ENCODE peak calls at places on chromosomes 13 and 19, in four cellular contexts. H, C, O and D are unnamed samples.

GRCh38 chr19:48726573-48726972 is 7.0 kb upstream of the MAMSTR start:
- DNase-seq in H (no peak), C (no peak), O (no peak), D (no peak)

GRCh38 chr19:48102870-48103751 is 7.5 kb downstream of the PLA2G4C start:
- DNase-seq in H (peak; percentile 44), C (peak; percentile 35), O (no peak), D (no peak)

GRCh38 chr19:47713046-47714021 is at the start of gene EHD2:
- DNase-seq in H (peak; percentile 93), C (peak; percentile 87), O (no peak), D (peak; percentile 71)

GRCh38 chr13:51005566-51005965 is 96.0 kb downstream of the RNASEH2B start:
- DNase-seq in H (no peak), C (no peak), O (no peak), D (no peak)

GRCh38 chr19:46953955-46954501 is 65.6 kb upstream of the NPAS1 start:
- DNase-seq in H (peak; percentile 47), C (no peak), O (no peak), D (no peak)

GRCh38 chr19:6415592-6416190 is 8.9 kb downstream of the KHSRP start:
- DNase-seq in H (no peak), C (no peak), O (no peak), D (no peak)

GRCh38 chr13:113390874-113391497 is 27.1 kb upstream of the GRTP1 start:
- DNase-seq in H (no peak), C (no peak), O (no peak), D (no peak)

GRCh38 chr19:47778954-47779351 is 450 bp downstream of the SELENOW start:
- DNase-seq in H (peak; percentile 79), C (no peak), O (no peak), D (no peak)

GRCh38 chr13:98253526-98253925 is 76.5 kb upstream of the RNF113B start:
- DNase-seq in H (no peak), C (peak; percentile 56), O (no peak), D (no peak)

GRCh38 chr13:51015973-51016372 is 95.1 kb downstream of the C13orf42 start:
- DNase-seq in H (no peak), C (no peak), O (no peak), D (no peak)

GRCh38 chr13:80361883-80362327 is 21.0 kb upstream of the SPRY2 start:
- DNase-seq in H (no peak), C (no peak), O (no peak), D (no peak)

GRCh38 chr13:51557875-51558604 is 26.2 kb upstream of the WDFY2 start:
- DNase-seq in H (no peak), C (peak; percentile 68), O (no peak), D (no peak)

GRCh38 chr13:36082806-36083205 is 48.4 kb downstream of the DCLK1 start:
- DNase-seq in H (no peak), C (no peak), O (no peak), D (no peak)

GRCh38 chr19:56566904-56567273 is 379 bp upstream of the ZNF470 start:
- DNase-seq in H (peak; percentile 87), C (peak; percentile 44), O (no peak), D (peak; percentile 57)

GRCh38 chr19:35098413-35099049 is 17.1 kb upstream of the FXYD3 start:
- DNase-seq in H (no peak), C (no peak), O (no peak), D (peak; percentile 95)

GRCh38 chr19:13813147-13813546 is 17.9 kb downstream of the ZSWIM4 start:
- DNase-seq in H (no peak), C (no peak), O (no peak), D (no peak)

GRCh38 chr19:36916991-36917390 is 859 bp downstream of the ZNF568 start:
- DNase-seq in H (no peak), C (peak; percentile 55), O (no peak), D (no peak)

GRCh38 chr19:5537870-5538269 is 29.9 kb downstream of the TINCR start:
- DNase-seq in H (no peak), C (no peak), O (no peak), D (no peak)

GRCh38 chr13:35822666-35823065 is 308.5 kb downstream of the DCLK1 start:
- DNase-seq in H (no peak), C (no peak), O (no peak), D (no peak)

GRCh38 chr13:83890358-83890757 is 8.1 kb upstream of the SLITRK1 start:
- DNase-seq in H (no peak), C (no peak), O (no peak), D (no peak)

GRCh38 chr19:52492991-52493470 is 34.4 kb upstream of the ZNF808 start:
- DNase-seq in H (no peak), C (no peak), O (no peak), D (no peak)

GRCh38 chr19:5194641-5195040 is 146.0 kb downstream of the PTPRS start:
- DNase-seq in H (no peak), C (no peak), O (no peak), D (no peak)

GRCh38 chr13:23289917-23290357 is 109.2 kb downstream of the SGCG start:
- DNase-seq in H (no peak), C (peak; percentile 57), O (no peak), D (no peak)

GRCh38 chr13:98483636-98484288 is 93.1 kb downstream of the STK24 start:
- DNase-seq in H (no peak), C (peak; percentile 58), O (no peak), D (no peak)

GRCh38 chr19:32234663-32235217 is 110.7 kb upstream of the ZNF507 start:
- DNase-seq in H (no peak), C (no peak), O (no peak), D (no peak)

GRCh38 chr19:33705090-33705847 is 83.5 kb downstream of the CHST8 start:
- DNase-seq in H (peak; percentile 57), C (no peak), O (no peak), D (no peak)

GRCh38 chr13:47337781-47338507 is 441.1 kb upstream of the HTR2A start:
- DNase-seq in H (no peak), C (peak; percentile 80), O (no peak), D (no peak)

GRCh38 chr19:33375760-33376159 is 2.3 kb downstream of the CEBPG start:
- DNase-seq in H (no peak), C (no peak), O (no peak), D (no peak)

GRCh38 chr19:3359850-3360493 is 6.4 kb upstream of the NFIC start:
- DNase-seq in H (no peak), C (no peak), O (no peak), D (peak; percentile 25)

GRCh38 chr19:16268676-16269319 is 55.8 kb upstream of the KLF2 start:
- DNase-seq in H (no peak), C (no peak), O (no peak), D (no peak)

GRCh38 chr13:22162889-22163288 is 492.0 kb downstream of the FGF9 start:
- DNase-seq in H (no peak), C (peak; percentile 17), O (no peak), D (no peak)

GRCh38 chr13:40480915-40481525 is 185.4 kb downstream of the FOXO1 start:
- DNase-seq in H (no peak), C (no peak), O (no peak), D (no peak)
- H3K4me1 ChIP-seq in H (no peaks in the 10 kb centered on the region), C (no peaks in the 10 kb centered on the region), O (peaks cover 29% of the 10 kb centered on the region), D (peaks cover 56% of the 10 kb centered on the region)

DNA sequence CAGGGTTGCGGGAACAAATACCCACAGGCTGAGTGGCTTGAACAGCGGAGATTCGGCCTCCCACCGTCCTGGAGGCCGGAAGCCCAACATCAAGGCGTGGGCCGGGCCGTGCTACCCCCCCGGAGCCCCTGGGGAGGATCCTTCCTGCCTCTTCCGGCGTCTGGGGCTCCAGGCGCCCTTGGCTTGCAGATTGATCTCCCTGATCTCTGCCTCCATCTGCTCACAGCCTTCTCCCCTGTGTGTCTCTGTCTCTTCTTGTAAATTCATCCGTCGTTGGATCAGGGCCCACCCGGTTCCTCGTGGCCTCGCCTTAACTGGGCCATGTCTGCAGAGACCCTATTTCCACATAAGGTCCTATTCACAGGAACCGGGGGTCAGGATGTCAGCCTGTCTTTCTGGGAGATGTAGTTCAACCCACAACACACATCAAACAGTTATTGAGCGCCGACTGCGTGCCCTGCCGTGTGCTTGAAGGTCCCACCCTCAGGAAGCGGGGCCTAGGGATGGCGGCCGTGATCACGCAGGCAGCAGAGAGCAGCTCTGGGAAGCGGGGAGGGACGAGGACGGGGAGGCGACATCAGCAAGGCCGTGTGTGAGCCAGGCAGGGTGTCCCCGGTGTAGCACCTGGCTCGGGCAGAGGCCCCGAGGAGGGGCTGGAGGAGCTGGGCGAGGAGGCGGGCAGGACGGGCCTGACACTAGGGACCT is 21.3 kb downstream of the HCN2 start:
- DNase-seq in H (no peak), C (peak; percentile 69), O (peak; percentile 34), D (peak; percentile 39)
- H3K4me1 ChIP-seq in H (no peaks in the 10 kb centered on the region), C (peaks cover 9% of the 10 kb centered on the region), O (peaks cover 25% of the 10 kb centered on the region), D (peaks cover 5% of the 10 kb centered on the region)

DNA sequence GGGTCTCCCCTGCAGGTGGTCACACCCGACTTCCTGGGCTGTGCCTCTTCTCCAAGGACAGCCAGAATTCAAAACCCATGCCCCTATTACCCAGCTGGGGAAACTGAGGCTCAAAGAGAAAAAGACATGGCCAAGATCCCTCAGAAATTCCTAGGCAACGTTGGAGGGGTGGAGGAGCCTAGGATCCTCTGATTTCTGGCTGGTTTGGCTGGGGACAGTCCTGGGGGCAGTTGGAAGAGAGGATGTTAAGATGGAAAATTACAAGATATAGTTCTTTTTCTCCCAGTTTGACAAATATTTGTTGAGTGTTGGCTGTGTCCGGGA is 2.4 kb downstream of the VASP start:
- DNase-seq in H (no peak), C (no peak), O (no peak), D (no peak)
- H3K4me1 ChIP-seq in H (no peaks in the 10 kb centered on the region), C (peaks cover 15% of the 10 kb centered on the region), O (peaks cover 31% of the 10 kb centered on the region), D (peaks cover 37% of the 10 kb centered on the region)

DNA sequence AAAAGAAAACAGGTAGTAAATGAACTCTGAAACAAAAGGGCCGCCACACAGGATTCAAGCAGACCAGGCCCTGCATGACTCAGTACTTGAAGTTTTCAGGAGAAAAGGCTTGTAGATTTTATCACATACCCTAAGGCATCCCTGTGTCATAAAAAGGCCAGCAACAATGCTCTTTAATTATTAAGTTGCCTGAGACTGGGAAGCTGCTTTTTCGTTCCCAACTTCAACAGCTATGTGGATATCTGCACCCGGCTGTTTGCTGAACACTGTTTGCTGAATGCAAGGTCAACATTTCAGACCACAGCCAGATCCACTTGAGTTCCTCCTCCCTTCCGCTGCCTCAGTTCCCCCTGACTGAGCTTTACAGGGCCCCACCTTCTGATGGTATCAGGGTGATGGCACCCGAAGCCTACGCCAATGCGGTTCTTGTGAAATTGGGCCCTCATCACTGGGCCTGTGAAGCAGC is 6.1 kb upstream of the ECH1 start:
- DNase-seq in H (no peak), C (no peak), O (no peak), D (no peak)
- H3K4me1 ChIP-seq in H (no peaks in the 10 kb centered on the region), C (peaks cover 11% of the 10 kb centered on the region), O (peaks cover 17% of the 10 kb centered on the region), D (peaks cover 77% of the 10 kb centered on the region)

DNA sequence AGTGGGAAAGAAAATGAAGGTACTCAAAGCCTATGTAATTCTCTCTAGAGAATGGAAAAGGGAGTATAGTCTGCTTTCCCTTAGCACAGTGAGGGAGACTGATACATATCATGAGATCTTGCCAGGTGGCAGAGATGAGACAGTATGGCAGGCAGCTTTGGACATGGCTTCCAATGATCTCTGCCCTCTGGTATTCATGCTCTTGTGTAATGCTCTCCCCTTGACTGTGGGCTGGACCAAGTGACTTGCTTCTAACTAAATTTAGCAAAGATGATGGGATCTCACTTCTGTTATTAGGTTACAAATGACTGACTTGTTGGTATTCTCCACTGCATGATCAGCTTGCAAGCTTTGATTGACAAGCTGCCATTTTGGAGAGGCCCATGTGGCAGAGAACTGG is 10.2 kb downstream of the ZNF132 start:
- DNase-seq in H (no peak), C (no peak), O (no peak), D (no peak)
- H3K4me1 ChIP-seq in H (no peaks in the 10 kb centered on the region), C (no peaks in the 10 kb centered on the region), O (no peaks in the 10 kb centered on the region), D (no peaks in the 10 kb centered on the region)

GRCh38 chr19:17524651-17525050 is 13.2 kb downstream of the PGLS start:
- DNase-seq in H (no peak), C (no peak), O (no peak), D (no peak)
- H3K4me1 ChIP-seq in H (no peaks in the 10 kb centered on the region), C (no peaks in the 10 kb centered on the region), O (peaks cover 20% of the 10 kb centered on the region), D (peaks cover 6% of the 10 kb centered on the region)